ENCODE peak calls at places on chromosomes 16 and 17, in nine cellular contexts. I, H, U, K, B, S, O, J and Y are unnamed samples.
A peak's percentile ranks its signal among the peaks of the same experiment; 100 is the strongest.

GRCh38 chr16:57187508-57187854 is 1.4 kb downstream of the RSPRY1 start:
- DNase-seq in U (no peak), O (no peak), J (no peak), H (no peak), B (no peak), I (no peak), S (no peak), K (peak; percentile 27), Y (no peak)

GRCh38 chr17:27464431-27464830 is 8.2 kb downstream of the KSR1 start:
- DNase-seq in K (no peak), H (no peak), U (no peak), O (no peak), J (no peak), B (no peak), I (no peak), S (no peak), Y (no peak)

GRCh38 chr16:75096730-75097129 is 19.9 kb downstream of the LDHD start:
- DNase-seq in S (peak; percentile 47), I (no peak), U (peak; percentile 97), J (no peak), K (no peak), O (no peak), H (no peak), B (no peak), Y (peak; percentile 82)

GRCh38 chr16:71515026-71515425 is 11.2 kb upstream of the CHST4 start:
- DNase-seq in J (no peak), H (no peak), O (no peak), S (no peak), I (no peak), U (no peak), K (peak; percentile 29), B (no peak), Y (no peak)

GRCh38 chr17:77274137-77274829 is 133.5 kb downstream of the SEC14L1 start:
- DNase-seq in O (no peak), U (peak; percentile 78), B (no peak), K (no peak), S (no peak), H (no peak), I (no peak), J (no peak), Y (no peak)

GRCh38 chr17:10879110-10879509 is 41.2 kb upstream of the PIRT start:
- DNase-seq in I (peak; percentile 10), S (peak; percentile 73), O (no peak), B (no peak), U (peak; percentile 41), J (no peak), K (peak; percentile 43), H (no peak), Y (no peak)

GRCh38 chr16:71412270-71413160 is 29.3 kb downstream of the TLE7 start:
- DNase-seq in U (peak; percentile 93), S (peak; percentile 92), B (peak; percentile 59), O (no peak), J (peak; percentile 40), I (no peak), H (peak; percentile 86), K (peak; percentile 86), Y (peak; percentile 41)

GRCh38 chr17:55676274-55676673 is 46.4 kb downstream of the TMEM100 start:
- DNase-seq in O (no peak), B (no peak), K (no peak), J (no peak), I (no peak), S (no peak), U (no peak), H (no peak), Y (no peak)

GRCh38 chr16:79348521-79349306 is 251.8 kb downstream of the MAF start:
- DNase-seq in J (no peak), B (no peak), I (no peak), U (no peak), K (no peak), O (no peak), S (no peak), H (no peak), Y (no peak)

GRCh38 chr16:50154369-50154947 is 1.4 kb downstream of the TENT4B start:
- DNase-seq in O (no peak), I (no peak), J (no peak), U (no peak), S (no peak), B (no peak), H (peak; percentile 33), K (no peak), Y (no peak)

GRCh38 chr17:17056167-17056562 is 13.9 kb downstream of the MPRIP start:
- DNase-seq in K (no peak), J (peak; percentile 36), S (no peak), O (peak; percentile 63), B (no peak), U (peak; percentile 34), H (peak; percentile 17), I (no peak), Y (peak; percentile 72)

GRCh38 chr17:66425751-66426396 is 123.5 kb downstream of the PRKCA start:
- DNase-seq in O (no peak), B (no peak), U (no peak), K (no peak), S (no peak), I (no peak), H (no peak), J (no peak), Y (no peak)

GRCh38 chr16:81821422-81822128 is 42.5 kb downstream of the PLCG2 start:
- DNase-seq in J (peak; percentile 11), K (no peak), U (no peak), B (no peak), O (no peak), I (no peak), H (no peak), S (peak; percentile 21), Y (no peak)

GRCh38 chr16:75238853-75239371 is 12.5 kb downstream of the BCAR1 start:
- DNase-seq in J (no peak), S (no peak), H (no peak), O (no peak), U (peak; percentile 35), I (no peak), K (no peak), B (no peak), Y (no peak)

GRCh38 chr17:57902800-57903759 is 52.1 kb downstream of the CUEDC1 start:
- DNase-seq in O (peak; percentile 94), U (peak; percentile 48), J (peak; percentile 90), K (no peak), S (no peak), B (peak; percentile 81), I (no peak), H (peak; percentile 90), Y (peak; percentile 88)

GRCh38 chr16:25874196-25874595 is 182.4 kb downstream of the HS3ST4 start:
- DNase-seq in I (no peak), B (no peak), H (no peak), O (no peak), S (no peak), U (no peak), K (no peak), J (no peak), Y (no peak)

GRCh38 chr16:24668481-24669001 is 60.9 kb upstream of the TNRC6A start:
- DNase-seq in U (no peak), K (no peak), B (peak; percentile 65), J (peak; percentile 87), I (no peak), H (peak; percentile 59), O (no peak), S (no peak), Y (no peak)

GRCh38 chr16:56932588-56933265 is 785 bp downstream of the HERPUD1 start:
- DNase-seq in H (peak; percentile 86), S (peak; percentile 69), B (peak; percentile 69), K (peak; percentile 41), J (peak; percentile 70), U (peak; percentile 71), O (peak; percentile 92), I (peak; percentile 49), Y (peak; percentile 79)

GRCh38 chr16:67183627-67184452 is at the start of gene MATCAP1:
- DNase-seq in K (peak; percentile 98), S (peak; percentile 99), J (peak; percentile 98), I (peak; percentile 86), B (peak; percentile 97), O (peak; percentile 98), H (peak; percentile 97), U (peak; percentile 98), Y (peak; percentile 97)
- H3K27ac ChIP-seq in K (peak within 1 kb of the TSS; percentile 98), S (peak within 1 kb of the TSS; percentile 70), J (peak within 1 kb of the TSS; percentile 98), I (peak within 1 kb of the TSS; percentile 91), B (peak within 1 kb of the TSS; percentile 87), O (peak within 1 kb of the TSS; percentile 96), H (peak within 1 kb of the TSS; percentile 99), U (peak within 1 kb of the TSS; percentile 78), Y (peak within 1 kb of the TSS; percentile 99)

GRCh38 chr16:72990003-72990521 is 57.9 kb downstream of the ZFHX3 start:
- DNase-seq in K (no peak), I (no peak), B (peak; percentile 68), U (peak; percentile 97), H (peak; percentile 81), J (peak; percentile 80), S (peak; percentile 45), O (peak; percentile 95), Y (peak; percentile 80)
- H3K27ac ChIP-seq in K (no peak overlapping the region), I (peak overlapping the region; percentile 6), B (peak overlapping the region; percentile 65), U (peak overlapping the region; percentile 83), H (peak overlapping the region; percentile 86), J (peak overlapping the region; percentile 90), S (no peak overlapping the region), O (peak overlapping the region; percentile 83), Y (peak overlapping the region; percentile 70)

GRCh38 chr17:5179003-5179402 is 12.7 kb downstream of the ZNF594 start:
- DNase-seq in K (no peak), J (no peak), U (no peak), O (no peak), I (no peak), H (no peak), B (no peak), S (no peak), Y (no peak)
- H3K27ac ChIP-seq in K (no peak overlapping the region), J (no peak overlapping the region), U (no peak overlapping the region), O (no peak overlapping the region), I (no peak overlapping the region), H (no peak overlapping the region), B (no peak overlapping the region), S (no peak overlapping the region), Y (no peak overlapping the region)

GRCh38 chr17:14506364-14506763 is 205.5 kb downstream of the HS3ST3B1 start:
- DNase-seq in O (no peak), U (no peak), K (no peak), I (no peak), J (no peak), S (no peak), H (no peak), B (no peak), Y (no peak)

GRCh38 chr17:14515015-14515414 is 214.1 kb downstream of the HS3ST3B1 start:
- DNase-seq in B (no peak), I (no peak), O (no peak), J (no peak), S (no peak), U (peak; percentile 9), H (no peak), K (no peak), Y (no peak)

GRCh38 chr17:14513835-14514234 is 213.0 kb downstream of the HS3ST3B1 start:
- DNase-seq in B (no peak), S (peak; percentile 25), I (no peak), H (no peak), J (no peak), K (no peak), U (no peak), O (no peak), Y (no peak)

GRCh38 chr17:14508156-14508555 is 207.3 kb downstream of the HS3ST3B1 start:
- DNase-seq in K (no peak), U (no peak), B (no peak), H (no peak), O (no peak), J (no peak), I (no peak), S (no peak), Y (no peak)

GRCh38 chr17:14510136-14510535 is 209.3 kb downstream of the HS3ST3B1 start:
- DNase-seq in S (no peak), I (no peak), H (no peak), O (no peak), B (peak; percentile 11), K (no peak), J (no peak), U (no peak), Y (no peak)
- H3K27ac ChIP-seq in S (no peak overlapping the region), I (no peak overlapping the region), H (no peak overlapping the region), O (no peak overlapping the region), B (no peak overlapping the region), K (no peak overlapping the region), J (no peak overlapping the region), U (no peak overlapping the region), Y (no peak overlapping the region)